ENCODE peak calls at places on chromosomes 4 and X, in five cellular contexts. B is NCI-H1105; Q is activated naive CD4-positive, alpha-beta T cell treated with anti-CD3 and anti-CD28 coated beads, Interleukin-2, amount 10 ng/mL, durations not matched to agents 7 days and 5 days; F is EH; J is activated T-cell treated with anti-CD3 and anti-CD28 coated beads for 1 hour. H is an unnamed sample.
A peak's percentile ranks its signal among the peaks of the same experiment; 100 is the strongest.

GRCh38 chr4:72286185-72286584 is 254.4 kb downstream of the NPFFR2 start:
- DNase-seq in B (no peak), Q (no peak), F (peak; percentile 10), J (no peak), H (peak; percentile 12)

GRCh38 chr4:78567502-78568075 is 16.0 kb downstream of the ANXA3 start:
- DNase-seq in B (no peak), Q (no peak), F (no peak), J (no peak), H (no peak)

GRCh38 chr4:18422685-18423084 is 401.1 kb upstream of the LCORL start:
- DNase-seq in B (no peak), Q (no peak), F (no peak), J (no peak), H (no peak)

GRCh38 chrX:389021-389441 is 2.3 kb upstream of the PPP2R3B start:
- DNase-seq in B (no peak), Q (no peak), F (no peak), J (no peak), H (no peak)

GRCh38 chr4:78432896-78433295 is 118.7 kb upstream of the ANXA3 start:
- DNase-seq in B (no peak), Q (no peak), F (peak; percentile 80), J (no peak), H (peak; percentile 1)

GRCh38 chr4:125591290-125591689 is 276.5 kb downstream of the FAT4 start:
- DNase-seq in B (no peak), Q (no peak), F (no peak), J (no peak), H (no peak)

GRCh38 chr4:133320576-133321170 is 171.6 kb downstream of the PCDH10 start:
- DNase-seq in B (no peak), Q (no peak), F (peak; percentile 53), J (no peak), H (peak; percentile 3)

GRCh38 chr4:11297201-11297600 is 131.5 kb downstream of the HS3ST1 start:
- DNase-seq in B (no peak), Q (no peak), F (no peak), J (no peak), H (no peak)

GRCh38 chr4:148116264-148116663 is 325.9 kb downstream of the NR3C2 start:
- DNase-seq in B (peak; percentile 13), Q (no peak), F (peak; percentile 70), J (no peak), H (peak; percentile 79)

GRCh38 chr4:41044791-41045190 is 169.6 kb downstream of the APBB2 start:
- DNase-seq in B (no peak), Q (no peak), F (no peak), J (no peak), H (no peak)

GRCh38 chr4:165788686-165789463 is 84.2 kb upstream of the TLL1 start:
- DNase-seq in B (no peak), Q (no peak), F (no peak), J (no peak), H (no peak)

GRCh38 chrX:435536-436122 is 48.9 kb upstream of the PPP2R3B start:
- DNase-seq in B (no peak), Q (no peak), F (no peak), J (no peak), H (no peak)

GRCh38 chr4:62144431-62144830 is 944.3 kb downstream of the ADGRL3 start:
- DNase-seq in B (no peak), Q (no peak), F (no peak), J (no peak), H (no peak)

GRCh38 chrX:115233497-115234219 is at the start of gene LRCH2:
- DNase-seq in B (peak; percentile 21), Q (no peak), F (peak; percentile 44), J (no peak), H (peak; percentile 41)

GRCh38 chr4:186190456-186191265 is 706 bp upstream of the CYP4V2 start:
- DNase-seq in B (peak; percentile 13), Q (peak; percentile 56), F (no peak), J (peak; percentile 33), H (no peak)

GRCh38 chrX:16511776-16512400 is 138.1 kb upstream of the S100G start:
- DNase-seq in B (no peak), Q (no peak), F (peak; percentile 71), J (no peak), H (peak; percentile 25)

GRCh38 chrX:9928083-9928482 is 39.1 kb upstream of the CLDN34 start:
- DNase-seq in B (peak; percentile 41), Q (no peak), F (no peak), J (no peak), H (peak; percentile 13)

GRCh38 chr4:13399257-13399656 is 84.9 kb downstream of the RAB28 start:
- DNase-seq in B (no peak), Q (no peak), F (peak; percentile 13), J (no peak), H (peak; percentile 31)

GRCh38 chr4:98151145-98151929 is 8.1 kb upstream of the STPG2 start:
- DNase-seq in B (no peak), Q (no peak), F (no peak), J (no peak), H (no peak)

GRCh38 chr4:152640058-152640921 is 39.5 kb downstream of the TMEM154 start:
- DNase-seq in B (peak; percentile 2), Q (no peak), F (peak; percentile 40), J (no peak), H (peak; percentile 28)

GRCh38 chr4:26127001-26127400 is 193.8 kb upstream of the RBPJ start:
- DNase-seq in B (no peak), Q (no peak), F (no peak), J (no peak), H (no peak)